ENCODE peak calls at places on chromosomes 1 and 21, in eight cellular contexts. N is MM.1S; X is hepatic stellate cell; Z is astrocyte of the hippocampus; K is mammary epithelial cell; A is activated CD8-positive, alpha-beta memory T cell treated with anti-CD3 and anti-CD28 coated beads for 4 hours; G is NCI-H1694 treated with DMSO at 0.1 percent for 48 hours; E is stimulated activated CD4-positive, alpha-beta T cell treated with anti-CD3 and anti-CD28 coated beads, Interleukin-2, amount 100 ng/mL, for 48 hours. O is an unnamed sample.

GRCh38 chr1:117336087-117336817 is 31.0 kb upstream of the MAN1A2 start:
- DNase-seq in Z (no peak), E (no peak), K (no peak), X (no peak), A (no peak), G (no peak), N (no peak), O (no peak)

GRCh38 chr1:201471772-201472171 is 2.8 kb upstream of the PHLDA3 start:
- DNase-seq in A (no peak), G (no peak), K (peak), E (no peak), X (peak), N (no peak), Z (no peak), O (no peak)

GRCh38 chr1:110535985-110536384 is 17.0 kb upstream of the KCNA10 start:
- DNase-seq in Z (no peak), A (no peak), E (no peak), X (no peak), G (peak), K (no peak), N (no peak), O (peak)

GRCh38 chr1:204304067-204304466 is 55.7 kb downstream of the PLEKHA6 start:
- DNase-seq in A (no peak), N (no peak), E (no peak), X (no peak), K (no peak), Z (no peak), G (no peak), O (no peak)

GRCh38 chr1:202501281-202501680 is 152.8 kb downstream of the PPP1R12B start:
- DNase-seq in K (peak), X (no peak), N (peak), G (peak), A (no peak), E (no peak), Z (peak), O (peak)

GRCh38 chr1:83508485-83509151 is 490.3 kb downstream of the TTLL7 start:
- DNase-seq in G (no peak), A (peak), Z (peak), K (no peak), E (peak), N (peak), X (peak), O (no peak)

GRCh38 chr1:87305096-87305495 is 23.6 kb upstream of the LMO4 start:
- DNase-seq in G (no peak), E (no peak), X (no peak), Z (no peak), N (no peak), A (no peak), K (no peak), O (peak)

GRCh38 chr1:19645544-19646252 is 1.6 kb downstream of the NBL1 start:
- DNase-seq in K (no peak), A (no peak), N (no peak), Z (peak), G (no peak), E (no peak), X (no peak), O (no peak)

GRCh38 chr1:55531644-55532043 is 316.5 kb upstream of the USP24 start:
- DNase-seq in N (no peak), G (no peak), E (no peak), X (no peak), K (no peak), Z (no peak), A (no peak), O (no peak)

GRCh38 chr21:38999148-38999547 is 184.1 kb downstream of the PSMG1 start:
- DNase-seq in E (no peak), N (no peak), X (peak), G (no peak), A (no peak), Z (no peak), K (no peak), O (no peak)

GRCh38 chr1:71365451-71365850 is 284.6 kb upstream of the ZRANB2 start:
- DNase-seq in X (no peak), A (no peak), E (no peak), N (no peak), Z (no peak), G (no peak), K (no peak), O (no peak)

GRCh38 chr1:228765543-228765942 is 30.3 kb downstream of the RHOU start:
- DNase-seq in X (no peak), E (no peak), N (peak), A (no peak), Z (no peak), K (no peak), G (no peak), O (no peak)

GRCh38 chr1:39107891-39108290 is 81.7 kb downstream of the NDUFS5 start:
- DNase-seq in X (peak), K (peak), Z (peak), G (no peak), N (no peak), A (no peak), E (no peak), O (no peak)

GRCh38 chr21:25466470-25466869 is 140.8 kb downstream of the MRPL39 start:
- DNase-seq in G (no peak), N (no peak), Z (no peak), K (no peak), X (no peak), E (no peak), A (no peak), O (no peak)

GRCh38 chr1:15698201-15698600 is 14.1 kb downstream of the PLEKHM2 start:
- DNase-seq in X (no peak), A (no peak), Z (no peak), N (no peak), G (no peak), K (no peak), E (no peak), O (no peak)

GRCh38 chr1:14740016-14740415 is 141.5 kb downstream of the KAZN start:
- DNase-seq in E (no peak), Z (no peak), A (no peak), N (no peak), G (peak), K (no peak), X (no peak), O (peak)

GRCh38 chr1:156444407-156445001 is 56.1 kb downstream of the MEF2D start:
- DNase-seq in X (no peak), G (peak), E (no peak), K (no peak), Z (peak), A (no peak), N (peak), O (peak)

GRCh38 chr1:2079396-2080085 is 29.3 kb downstream of the PRKCZ start:
- DNase-seq in Z (no peak), G (no peak), A (no peak), X (no peak), K (no peak), E (no peak), N (no peak), O (no peak)

GRCh38 chr1:109782514-109782913 is 18.8 kb upstream of the EPS8L3 start:
- DNase-seq in N (no peak), G (no peak), A (no peak), X (no peak), K (no peak), Z (peak), E (no peak), O (no peak)

GRCh38 chr21:27532081-27532480 is 565.2 kb upstream of the ADAMTS5 start:
- DNase-seq in K (no peak), E (no peak), G (peak), A (no peak), Z (no peak), X (no peak), N (no peak), O (peak)

GRCh38 chr1:30612666-30613065 is 110.7 kb downstream of the MATN1 start:
- DNase-seq in A (no peak), G (no peak), K (no peak), Z (no peak), N (no peak), E (no peak), X (no peak), O (peak)

GRCh38 chr1:23124259-23125026 is 44.2 kb downstream of the LUZP1 start:
- DNase-seq in E (no peak), N (no peak), Z (no peak), G (no peak), K (no peak), A (no peak), X (no peak), O (no peak)

GRCh38 chr1:75079535-75080290 is 54.5 kb upstream of the LHX8 start:
- DNase-seq in A (no peak), K (peak), N (no peak), X (no peak), Z (no peak), E (no peak), G (no peak), O (no peak)

GRCh38 chr1:183218981-183219621 is 33.0 kb downstream of the LAMC2 start:
- DNase-seq in E (no peak), A (peak), X (no peak), G (no peak), Z (peak), N (peak), K (no peak), O (no peak)

GRCh38 chr1:53693773-53694717 is 44.9 kb downstream of the GLIS1 start:
- DNase-seq in N (no peak), K (no peak), Z (no peak), G (no peak), E (no peak), X (no peak), A (no peak), O (no peak)

GRCh38 chr1:115714572-115715141 is 53.9 kb downstream of the CASQ2 start:
- DNase-seq in G (no peak), N (no peak), K (peak), Z (no peak), E (no peak), X (no peak), A (no peak), O (no peak)

GRCh38 chr1:61051455-61052392 is 30.6 kb upstream of the NFIA start:
- DNase-seq in A (no peak), N (no peak), Z (no peak), G (no peak), K (no peak), E (no peak), X (no peak), O (no peak)

GRCh38 chr1:206461602-206462455 is 8.4 kb upstream of the IKBKE start:
- DNase-seq in K (peak), Z (peak), X (peak), N (peak), E (peak), A (peak), G (peak), O (peak)

GRCh38 chr1:190754769-190755168 is 277.1 kb upstream of the BRINP3 start:
- DNase-seq in E (no peak), N (no peak), Z (peak), A (no peak), K (peak), X (no peak), G (peak), O (peak)

GRCh38 chr1:243729956-243730355 is 120.1 kb downstream of the AKT3 start:
- DNase-seq in Z (no peak), A (no peak), X (no peak), K (no peak), N (no peak), G (no peak), E (no peak), O (peak)

GRCh38 chr1:162854245-162854860 is 6.6 kb downstream of the CCDC190 start:
- DNase-seq in K (peak), G (peak), Z (peak), N (peak), E (peak), A (peak), X (peak), O (peak)

GRCh38 chr1:60010690-60011089 is 62.9 kb downstream of the C1orf87 start:
- DNase-seq in A (no peak), N (no peak), E (no peak), Z (no peak), X (no peak), K (no peak), G (no peak), O (no peak)

GRCh38 chr1:44390277-44390676 is 14.8 kb upstream of the RNF220 start:
- DNase-seq in E (no peak), X (peak), Z (peak), A (no peak), N (no peak), G (no peak), K (peak), O (no peak)

GRCh38 chr1:43525995-43526394 is 4.7 kb upstream of the PTPRF start:
- DNase-seq in E (no peak), G (no peak), Z (peak), N (no peak), A (no peak), K (peak), X (peak), O (no peak)

O was measured in NCI-H2171 treated with DMSO at 0.1 percent for 48 hours.